ENCODE peak calls at places on chromosome 14, in seven cellular contexts. V is pancreas, P is right lobe of liver, C is bronchial epithelial cell, R is neural progenitor cell, W is BJ, F is Peyer's patch. E is an unnamed sample. For H3K36me3, the result is how much of the 10 kb centered on the place peaks cover.

GRCh38 chr14:93156693-93157369 is 27.9 kb downstream of the MOAP1 start:
- DNase-seq in R (peak), W (no peak), V (peak), F (no peak), C (no peak), P (no peak), E (no peak)

GRCh38 chr14:104374718-104375080 is 204.9 kb upstream of the C14orf180 start:
- DNase-seq in W (no peak), V (peak), R (no peak), P (no peak), F (no peak), C (no peak), E (no peak)

GRCh38 chr14:89915114-89915878 is 39.2 kb downstream of the EFCAB11 start:
- DNase-seq in P (no peak), F (peak), V (no peak), W (peak), R (peak), C (peak), E (no peak)

GRCh38 chr14:30995674-30996073 is 29.8 kb upstream of the AP4S1 start:
- DNase-seq in R (no peak), P (no peak), F (no peak), C (no peak), V (no peak), W (no peak), E (no peak)

GRCh38 chr14:61347771-61348443 is 26.5 kb downstream of the PRKCH start:
- DNase-seq in C (no peak), V (no peak), R (no peak), W (no peak), P (no peak), F (no peak), E (no peak)

GRCh38 chr14:32826404-32827082 is 112.1 kb upstream of the NPAS3 start:
- DNase-seq in R (peak), P (no peak), W (no peak), C (no peak), V (no peak), F (no peak), E (no peak)

GRCh38 chr14:26730929-26731618 is 133.2 kb upstream of the NOVA1 start:
- DNase-seq in C (peak), F (no peak), R (peak), P (no peak), V (no peak), W (no peak), E (no peak)

GRCh38 chr14:106094654-106095189 is 568.3 kb downstream of the TMEM121 start:
- DNase-seq in P (peak), C (no peak), V (peak), R (peak), W (no peak), F (no peak), E (no peak)

GRCh38 chr14:34228663-34229001 is 233.4 kb downstream of the SPTSSA start:
- DNase-seq in P (no peak), F (no peak), R (no peak), W (no peak), C (no peak), V (no peak), E (no peak)

GRCh38 chr14:75234173-75234855 is 44.3 kb upstream of the FOS start:
- DNase-seq in R (no peak), C (peak), W (no peak), P (peak), F (no peak), V (no peak), E (no peak)

GRCh38 chr14:91378945-91379932 is 38.4 kb downstream of the CCDC88C start:
- DNase-seq in P (no peak), W (no peak), R (no peak), C (no peak), V (no peak), F (no peak), E (no peak)

GRCh38 chr14:61320806-61321384 is 484 bp upstream of the PRKCH start:
- DNase-seq in V (no peak), W (no peak), R (no peak), P (no peak), C (peak), F (no peak), E (no peak)

GRCh38 chr14:71654810-71655209 is 277.4 kb upstream of the RGS6 start:
- DNase-seq in F (no peak), C (peak), W (no peak), P (no peak), R (no peak), V (no peak), E (no peak)

GRCh38 chr14:80109055-80109454 is 102.2 kb downstream of the DIO2 start:
- DNase-seq in V (no peak), R (no peak), F (no peak), W (no peak), C (no peak), P (no peak), E (no peak)

GRCh38 chr14:104845033-104845666 is 19.9 kb upstream of the CEP170B start:
- DNase-seq in C (no peak), V (no peak), F (no peak), W (no peak), P (no peak), R (no peak), E (no peak)

GRCh38 chr14:36099619-36100018 is 76.9 kb downstream of the PTCSC3 start:
- DNase-seq in R (no peak), P (no peak), W (no peak), V (no peak), F (no peak), C (no peak), E (no peak)

GRCh38 chr14:64598404-64598803 is 48.6 kb downstream of the PPP1R36 start:
- DNase-seq in P (no peak), V (no peak), F (no peak), R (no peak), W (no peak), C (no peak), E (no peak)

GRCh38 chr14:96198430-96199133 is 6.1 kb upstream of the BDKRB2 start:
- DNase-seq in F (no peak), C (no peak), V (peak), W (no peak), R (no peak), P (no peak), E (no peak)

GRCh38 chr14:104891121-104891551 is 26.1 kb downstream of the CEP170B start:
- DNase-seq in C (no peak), V (peak), W (no peak), F (no peak), P (no peak), R (no peak), E (no peak)

GRCh38 chr14:90116444-90116843 is 54.6 kb downstream of the KCNK13 start:
- DNase-seq in F (no peak), P (no peak), C (no peak), V (no peak), R (no peak), W (no peak), E (no peak)

GRCh38 chr14:55585854-55586253 is 5.8 kb downstream of the KTN1 start:
- DNase-seq in W (no peak), C (peak), V (no peak), R (no peak), P (no peak), F (no peak), E (no peak)

GRCh38 chr14:22849212-22849819 is 12.9 kb downstream of the MMP14 start:
- DNase-seq in R (no peak), V (no peak), F (no peak), C (peak), P (no peak), W (no peak), E (no peak)

GRCh38 chr14:71908141-71908540 is 24.1 kb upstream of the RGS6 start:
- DNase-seq in V (no peak), R (peak), C (peak), W (no peak), F (no peak), P (no peak), E (peak)

GRCh38 chr14:68424443-68425172 is 368.3 kb downstream of the ZFP36L1 start:
- DNase-seq in P (no peak), R (no peak), C (no peak), W (no peak), F (no peak), V (no peak), E (no peak)

GRCh38 chr14:69612014-69612758 is 790 bp downstream of the SUSD6 start:
- DNase-seq in R (peak), C (peak), W (no peak), F (peak), P (peak), V (peak), E (no peak)
- H3K4me3 ChIP-seq in R (peak), C (peak), W (peak), F (peak), P (peak), V (peak), E (peak)

GRCh38 chr14:54300881-54301280 is 95.9 kb upstream of the CDKN3 start:
- DNase-seq in P (no peak), C (no peak), R (no peak), W (no peak), F (no peak), V (no peak), E (no peak)
- TF ChIP-seq CTCF in P (no peak), C (no peak), R (no peak), W (no peak), F (no peak), V (no peak), E (no peak)

DNA sequence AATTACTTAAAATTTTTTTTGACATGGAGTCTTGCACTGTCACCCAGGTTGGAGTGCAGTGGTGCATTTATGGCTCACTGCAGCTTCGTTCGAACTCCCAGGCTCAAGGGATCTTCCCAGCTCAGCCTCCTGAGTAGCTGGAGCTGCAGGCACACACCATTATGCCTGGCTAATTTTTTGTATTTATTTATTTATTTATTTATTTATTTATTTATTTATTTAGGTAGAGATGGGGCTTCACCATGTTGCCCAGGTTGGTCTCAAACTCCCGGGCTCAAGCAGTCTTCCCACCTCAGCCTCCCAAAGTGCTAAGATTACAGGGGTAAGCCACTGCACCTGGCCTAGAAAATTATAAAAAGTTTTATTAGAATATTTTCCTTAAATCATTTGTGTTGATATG is 73.6 kb downstream of the DACT1 start:
- DNase-seq in R (no peak), P (no peak), V (no peak), W (no peak), F (no peak), C (no peak), E (no peak)
- H3K36me3 ChIP-seq in R (under half), P (under half), V (under half), W (under half), F (under half), C (under half), E (under half)

GRCh38 chr14:102236026-102236425 is 68.9 kb downstream of the MOK start:
- DNase-seq in V (no peak), C (no peak), F (no peak), P (no peak), W (no peak), R (no peak), E (no peak)

GRCh38 chr14:102238131-102238530 is 66.8 kb downstream of the MOK start:
- DNase-seq in F (no peak), P (no peak), V (no peak), R (no peak), C (no peak), W (no peak), E (no peak)

GRCh38 chr14:102233081-102233480 is 71.9 kb downstream of the MOK start:
- DNase-seq in F (no peak), W (no peak), R (no peak), C (no peak), V (no peak), P (no peak), E (no peak)

GRCh38 chr14:102234331-102235264 is 70.4 kb downstream of the MOK start:
- DNase-seq in W (no peak), V (peak), R (no peak), F (no peak), C (no peak), P (no peak), E (no peak)

GRCh38 chr14:102235275-102235897 is 69.6 kb downstream of the MOK start:
- DNase-seq in W (peak), V (peak), P (peak), C (peak), R (peak), F (peak), E (peak)
- H3K4me3 ChIP-seq in W (no peak), V (no peak), P (no peak), C (no peak), R (no peak), F (no peak), E (no peak)

GRCh38 chr14:37340353-37340752 is 142.6 kb downstream of the MIPOL1 start:
- DNase-seq in C (no peak), V (no peak), F (no peak), P (no peak), W (no peak), R (no peak), E (no peak)
- TF ChIP-seq CTCF in C (peak), V (no peak), F (no peak), P (no peak), W (no peak), R (peak), E (no peak)

DNA sequence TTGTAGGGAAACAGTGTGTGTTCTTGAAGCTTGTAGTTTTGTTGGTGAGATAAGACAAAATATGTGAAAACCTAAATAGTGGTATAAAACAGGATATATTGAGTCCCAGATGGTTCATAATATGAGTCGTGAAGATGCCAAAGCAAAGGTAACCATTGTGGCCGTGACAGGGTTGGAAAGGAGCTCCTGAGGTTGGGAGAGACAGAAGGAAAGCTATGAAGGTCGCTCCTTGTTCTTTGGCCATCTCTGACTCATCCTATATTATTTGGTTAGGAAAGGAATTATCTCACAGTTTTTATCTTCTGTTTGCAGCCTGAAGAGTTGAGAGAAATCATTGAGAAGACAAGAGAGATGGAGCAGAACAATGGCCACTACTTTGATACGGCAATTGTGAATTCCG is 27.1 kb downstream of the ATP6V1D start:
- DNase-seq in W (no peak), R (no peak), C (no peak), F (no peak), V (no peak), P (no peak), E (no peak)
- H3K36me3 ChIP-seq in W (under half), R (under half), C (under half), F (under half), V (under half), P (under half), E (under half)

DNA sequence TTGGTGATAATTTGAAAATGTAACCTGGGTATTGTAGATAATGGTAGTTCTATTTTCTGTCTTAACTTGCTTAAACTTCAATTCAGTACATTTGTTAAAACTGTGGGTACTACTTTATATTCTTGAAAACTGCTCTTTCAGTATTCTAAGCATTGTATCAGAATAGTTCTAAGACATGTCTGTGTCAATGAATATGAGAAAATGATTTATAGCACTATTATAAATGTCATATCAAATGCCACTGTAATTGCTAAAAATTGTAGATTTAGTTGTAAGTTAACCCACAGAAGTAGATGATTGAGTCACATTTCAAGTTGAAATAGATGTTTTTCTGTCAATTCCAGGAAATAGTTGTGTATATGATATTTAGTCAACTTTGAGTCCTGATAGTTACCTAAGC is 2.4 kb downstream of the NAA30 start:
- DNase-seq in F (no peak), W (no peak), P (no peak), C (no peak), V (no peak), R (no peak), E (no peak)
- H3K4me3 ChIP-seq in F (no peak), W (no peak), P (no peak), C (no peak), V (peak), R (peak), E (peak)

GRCh38 chr14:100239840-100240724 is 1.1 kb downstream of the YY1 start:
- DNase-seq in W (peak), V (peak), C (peak), F (peak), R (peak), P (peak), E (peak)
- TF ChIP-seq CTCF in W (peak), V (peak), C (peak), F (peak), R (peak), P (peak), E (peak)

DNA sequence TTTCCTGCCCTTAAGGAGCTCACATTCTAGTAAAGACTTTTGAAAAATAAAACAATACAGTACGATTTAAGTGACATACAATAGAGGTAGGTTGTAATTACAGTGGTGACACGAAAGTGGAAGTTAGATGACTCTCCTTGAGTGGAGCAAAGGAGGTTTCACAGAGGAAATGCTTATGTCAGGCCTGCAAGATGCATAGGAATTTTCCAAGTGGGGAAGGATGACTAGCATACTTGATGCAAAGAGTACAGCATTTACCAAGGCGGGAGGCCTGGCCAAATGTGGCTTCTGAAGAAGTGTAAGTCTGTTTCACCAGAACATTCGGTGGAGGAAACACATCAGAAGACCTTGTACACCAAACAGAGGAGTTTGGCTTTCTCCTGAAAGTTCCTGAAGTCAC is 55.2 kb downstream of the ERO1A start:
- DNase-seq in F (no peak), W (no peak), V (no peak), P (no peak), C (no peak), R (no peak), E (no peak)
- H3K36me3 ChIP-seq in F (under half), W (under half), V (under half), P (under half), C (under half), R (under half), E (under half)